ENCODE peak calls at places on chromosomes 4 and X, in seven cellular contexts. T is BJ, K is fibroblast of mammary gland, A is WERI-Rb-1, N is OCI-LY7, D is uterus, B is lower lobe of right lung. M is an unnamed sample.

GRCh38 chr4:154082760-154083530 is 294.1 kb upstream of the SFRP2 start:
- DNase-seq in K (peak; percentile 64), A (peak; percentile 42), B (no peak), T (no peak), N (peak; percentile 8), D (no peak), M (peak; percentile 27)

GRCh38 chr4:3253808-3254207 is 4.8 kb downstream of the MSANTD1 start:
- DNase-seq in A (no peak), D (peak; percentile 8), B (peak; percentile 34), K (no peak), T (no peak), N (no peak), M (no peak)

GRCh38 chr4:3862640-3863420 is 96.6 kb downstream of the ADRA2C start:
- DNase-seq in D (peak; percentile 25), B (peak; percentile 45), T (no peak), N (no peak), A (no peak), K (no peak), M (no peak)

GRCh38 chrX:49111846-49112245 is 11.7 kb downstream of the GPKOW start:
- DNase-seq in B (no peak), T (no peak), N (no peak), K (no peak), A (no peak), D (no peak), M (no peak)

GRCh38 chrX:16671005-16671404 is 21.0 kb downstream of the S100G start:
- DNase-seq in N (peak; percentile 15), D (peak; percentile 18), K (peak; percentile 74), A (no peak), B (no peak), T (no peak), M (peak; percentile 18)

GRCh38 chr4:186852964-186853391 is 129.3 kb upstream of the FAT1 start:
- DNase-seq in B (no peak), K (no peak), D (no peak), N (no peak), T (no peak), A (no peak), M (peak; percentile 28)

GRCh38 chrX:72009731-72010130 is 99.1 kb downstream of the NHSL2 start:
- DNase-seq in B (no peak), D (no peak), K (no peak), T (no peak), N (no peak), A (no peak), M (no peak)

GRCh38 chrX:114073926-114074325 is 510.0 kb upstream of the HTR2C start:
- DNase-seq in B (no peak), N (no peak), K (no peak), D (no peak), T (no peak), A (no peak), M (no peak)

GRCh38 chr4:120753854-120754253 is 168.7 kb downstream of the PRDM5 start:
- DNase-seq in A (no peak), N (peak; percentile 42), K (no peak), B (no peak), D (no peak), T (no peak), M (no peak)

GRCh38 chrX:74450803-74451449 is 29.6 kb downstream of the SLC16A2 start:
- DNase-seq in D (no peak), A (no peak), T (peak; percentile 79), B (no peak), K (peak; percentile 93), N (no peak), M (no peak)

GRCh38 chr4:98780111-98780549 is 121.7 kb upstream of the TSPAN5 start:
- DNase-seq in A (no peak), D (no peak), N (no peak), K (peak; percentile 16), B (no peak), T (no peak), M (no peak)

GRCh38 chr4:96097693-96098092 is 257.8 kb downstream of the PDHA2 start:
- DNase-seq in A (no peak), K (no peak), N (no peak), T (no peak), B (no peak), D (no peak), M (no peak)

GRCh38 chrX:155632424-155633100 is 19.8 kb upstream of the TMLHE start:
- DNase-seq in D (no peak), K (no peak), A (no peak), N (no peak), B (no peak), T (no peak), M (peak; percentile 18)

GRCh38 chrX:42776195-42776594 is 1.8 kb downstream of the PPP1R2C start:
- DNase-seq in D (no peak), K (peak; percentile 17), N (peak; percentile 66), A (no peak), T (no peak), B (no peak), M (peak; percentile 45)

GRCh38 chr4:146132445-146132844 is 43.1 kb upstream of the LSM6 start:
- DNase-seq in N (no peak), A (no peak), T (no peak), K (peak; percentile 31), B (no peak), D (no peak), M (peak; percentile 90)

GRCh38 chrX:105190252-105190853 is 30.1 kb downstream of the TEX13A start:
- DNase-seq in D (no peak), N (peak; percentile 9), B (no peak), K (peak; percentile 41), A (no peak), T (no peak), M (peak; percentile 17)

GRCh38 chrX:13936804-13937203 is 92.9 kb downstream of the GEMIN8 start:
- DNase-seq in B (no peak), D (no peak), N (no peak), A (no peak), T (no peak), K (no peak), M (no peak)
- H3K4me3 ChIP-seq in B (peak overlapping the region; percentile 58), D (no peak overlapping the region), N (no peak overlapping the region), A (no peak overlapping the region), T (no peak overlapping the region), K (peak overlapping the region; percentile 62), M (no peak overlapping the region)

DNA sequence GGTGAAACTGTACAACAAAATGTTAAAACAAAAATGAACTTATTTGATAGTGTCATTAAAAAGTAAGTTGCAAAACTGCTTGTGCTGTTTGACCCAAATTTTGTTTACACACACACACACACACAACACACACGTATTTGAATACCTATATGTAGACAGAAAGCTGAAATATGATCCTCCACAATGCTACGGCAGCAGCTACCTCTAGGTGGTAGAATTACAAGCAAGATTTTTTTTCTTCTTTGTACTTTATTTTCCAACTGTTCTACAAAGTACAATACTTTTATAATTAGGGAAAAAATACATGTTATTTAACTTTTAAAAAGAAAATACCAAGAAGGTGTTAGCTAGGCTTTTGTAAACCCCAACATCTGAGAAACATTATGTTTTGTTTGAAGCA is 1.2 kb downstream of the CYTL1 start:
- DNase-seq in N (no peak), T (no peak), A (no peak), B (no peak), K (no peak), D (no peak), M (no peak)
- TF ChIP-seq CTCF in N (peak; percentile 36), T (peak; percentile 24), A (no peak), B (no peak), K (peak; percentile 5), D (no peak), M (no peak)

DNA sequence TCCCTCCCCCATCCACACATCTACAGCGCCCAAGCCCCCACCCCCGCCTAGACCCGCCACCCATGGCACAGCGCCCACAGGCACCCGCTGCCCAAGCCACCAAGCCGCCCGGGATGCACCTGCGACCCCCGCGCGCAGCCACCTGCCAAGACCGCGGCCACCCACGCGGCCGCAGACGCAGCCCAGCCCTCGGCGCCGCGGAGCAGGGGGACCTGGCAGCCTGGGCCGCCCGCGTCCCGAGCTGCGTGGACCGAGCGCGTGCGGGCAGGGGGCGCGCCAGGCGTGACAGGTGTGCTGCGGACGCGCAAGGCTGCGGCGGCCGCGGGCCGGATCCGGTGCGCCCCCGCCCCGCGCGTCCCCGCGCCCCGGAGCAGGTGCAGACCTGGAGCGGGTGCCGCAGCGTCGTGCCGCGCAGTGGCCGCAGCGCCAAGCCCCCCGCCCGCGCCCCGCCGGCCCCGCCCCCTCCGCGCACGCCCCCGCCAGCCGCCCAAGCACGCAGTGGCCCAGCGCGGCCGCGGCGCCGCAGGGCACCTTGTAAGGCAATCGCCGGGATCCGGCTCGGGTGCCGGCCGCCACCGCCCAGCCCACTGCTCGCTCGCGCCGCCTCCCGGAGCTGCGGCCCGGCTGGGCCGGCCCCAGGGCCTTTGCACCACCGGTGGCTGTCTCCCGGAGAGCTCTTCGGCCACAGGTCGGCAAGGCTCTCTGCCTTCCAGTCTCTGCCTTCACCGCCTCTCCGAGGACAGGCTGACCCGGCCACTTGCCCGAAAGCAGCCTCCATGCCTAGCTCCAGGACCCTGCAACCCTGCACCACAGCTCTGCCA is at the start of gene PNCK:
- DNase-seq in K (no peak), A (no peak), N (no peak), B (no peak), T (no peak), D (no peak), M (no peak)
- H3K4me3 ChIP-seq in K (no peak within 1 kb of the TSS), A (no peak within 1 kb of the TSS), N (no peak within 1 kb of the TSS), B (no peak within 1 kb of the TSS), T (no peak within 1 kb of the TSS), D (no peak within 1 kb of the TSS), M (no peak within 1 kb of the TSS)

GRCh38 chrX:110156167-110156754 is 153.3 kb downstream of the TMEM164 start:
- DNase-seq in K (no peak), N (peak; percentile 28), T (no peak), D (no peak), A (no peak), B (no peak), M (no peak)
- TF ChIP-seq CTCF in K (peak; percentile 57), N (peak; percentile 73), T (peak; percentile 18), D (peak; percentile 10), A (no peak), B (peak; percentile 43), M (peak; percentile 24)

DNA sequence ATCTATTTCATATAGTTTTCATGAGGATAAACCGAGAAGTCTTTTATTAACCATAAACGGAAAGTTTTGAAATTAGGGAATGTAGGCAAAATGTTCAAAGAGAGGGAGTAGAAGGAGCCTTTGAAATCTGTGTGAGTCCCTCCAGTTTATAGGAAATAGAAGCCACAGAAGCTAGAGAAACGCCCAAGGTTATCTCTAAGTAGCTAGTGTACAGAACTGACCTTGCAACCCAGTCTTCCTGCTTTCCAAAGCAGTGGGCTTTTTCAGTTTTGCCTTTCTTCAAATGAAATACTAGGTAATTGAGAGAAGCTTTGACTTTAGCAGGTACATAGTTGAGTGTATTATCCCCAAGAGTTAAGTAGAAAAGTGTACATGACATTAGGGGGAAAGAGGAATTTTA is 39.4 kb downstream of the STIM2 start:
- DNase-seq in T (no peak), A (no peak), K (no peak), D (no peak), B (no peak), N (no peak), M (no peak)
- H3K4me3 ChIP-seq in T (no peak overlapping the region), A (no peak overlapping the region), K (no peak overlapping the region), D (no peak overlapping the region), B (no peak overlapping the region), N (no peak overlapping the region), M (no peak overlapping the region)

GRCh38 chr4:55395529-55396304 is at the start of gene TMEM165:
- DNase-seq in K (peak; percentile 84), N (peak; percentile 91), B (peak; percentile 95), T (peak; percentile 32), A (peak; percentile 94), D (peak; percentile 88), M (peak; percentile 94)
- TF ChIP-seq CTCF in K (no peak), N (no peak), B (no peak), T (no peak), A (no peak), D (no peak), M (no peak)